ENCODE peak calls at places on chromosomes 11 and 22, in four cellular contexts. One of them, this sample, is unnamed.

GRCh38 chr11:9868641-9869040 is 204.8 kb downstream of the SWAP70 start:
- DNase-seq in IMR-90: no peak
- DNase-seq in kidney epithelial cell: no peak
- DNase-seq in A549: no peak
- DNase-seq in this sample: no peak

GRCh38 chr11:73916435-73916834 is 34.4 kb upstream of the DNAJB13 start:
- DNase-seq in A549: no peak
- DNase-seq in IMR-90: peak; percentile 53
- DNase-seq in kidney epithelial cell: no peak
- DNase-seq in this sample: no peak

GRCh38 chr22:29115682-29116313 is 43.0 kb downstream of the KREMEN1 start:
- DNase-seq in kidney epithelial cell: no peak
- DNase-seq in IMR-90: peak; percentile 52
- DNase-seq in A549: no peak
- DNase-seq in this sample: no peak

GRCh38 chr22:41782316-41782715 is 18.2 kb upstream of the CCDC134 start:
- DNase-seq in IMR-90: no peak
- DNase-seq in A549: no peak
- DNase-seq in kidney epithelial cell: no peak
- DNase-seq in this sample: no peak

GRCh38 chr11:122215244-122215992 is 99.4 kb upstream of the BLID start:
- DNase-seq in kidney epithelial cell: no peak
- DNase-seq in IMR-90: peak; percentile 99
- DNase-seq in A549: peak; percentile 47
- DNase-seq in this sample: peak; percentile 75

GRCh38 chr11:62001450-62002178 is 34.2 kb upstream of the FTH1 start:
- DNase-seq in kidney epithelial cell: no peak
- DNase-seq in A549: peak; percentile 61
- DNase-seq in IMR-90: no peak
- DNase-seq in this sample: peak; percentile 54

GRCh38 chr22:19383292-19383691 is 48.2 kb downstream of the HIRA start:
- DNase-seq in A549: no peak
- DNase-seq in kidney epithelial cell: no peak
- DNase-seq in IMR-90: no peak
- DNase-seq in this sample: no peak

GRCh38 chr11:852762-853161 is 10.1 kb downstream of the TSPAN4 start:
- DNase-seq in kidney epithelial cell: no peak
- DNase-seq in A549: no peak
- DNase-seq in IMR-90: no peak
- DNase-seq in this sample: no peak

GRCh38 chr22:37762389-37762836 is 45.3 kb upstream of the GCAT start:
- DNase-seq in A549: no peak
- DNase-seq in IMR-90: no peak
- DNase-seq in kidney epithelial cell: no peak
- DNase-seq in this sample: no peak

GRCh38 chr11:88103337-88104206 is 71.7 kb downstream of the RAB38 start:
- DNase-seq in IMR-90: peak; percentile 58
- DNase-seq in kidney epithelial cell: no peak
- DNase-seq in A549: peak; percentile 95
- DNase-seq in this sample: no peak

GRCh38 chr11:109851780-109852390 is 241.3 kb upstream of the ZC3H12C start:
- DNase-seq in A549: peak; percentile 18
- DNase-seq in kidney epithelial cell: no peak
- DNase-seq in IMR-90: peak; percentile 31
- DNase-seq in this sample: no peak

GRCh38 chr11:105046898-105047579 is 1.9 kb upstream of the CARD16 start:
- DNase-seq in A549: peak; percentile 90
- DNase-seq in kidney epithelial cell: peak; percentile 88
- DNase-seq in IMR-90: peak; percentile 100
- DNase-seq in this sample: peak; percentile 42

GRCh38 chr22:27107824-27108223 is 450.4 kb downstream of the MIAT start:
- DNase-seq in A549: peak; percentile 91
- DNase-seq in kidney epithelial cell: peak; percentile 99
- DNase-seq in IMR-90: peak; percentile 94
- DNase-seq in this sample: peak; percentile 77

GRCh38 chr11:118277312-118277711 is 13.2 kb upstream of the MPZL2 start:
- DNase-seq in IMR-90: peak; percentile 36
- DNase-seq in kidney epithelial cell: peak; percentile 63
- DNase-seq in A549: no peak
- DNase-seq in this sample: no peak

GRCh38 chr11:126419801-126420729 is 64.6 kb downstream of the ST3GAL4 start:
- DNase-seq in IMR-90: peak; percentile 84
- DNase-seq in A549: no peak
- DNase-seq in kidney epithelial cell: no peak
- DNase-seq in this sample: no peak

GRCh38 chr11:131246589-131247164 is 123.7 kb upstream of the NTM start:
- DNase-seq in kidney epithelial cell: no peak
- DNase-seq in IMR-90: no peak
- DNase-seq in A549: peak; percentile 26
- DNase-seq in this sample: no peak

GRCh38 chr22:44441401-44442185 is 56.4 kb downstream of the RTL6 start:
- DNase-seq in A549: no peak
- DNase-seq in IMR-90: no peak
- DNase-seq in kidney epithelial cell: no peak
- DNase-seq in this sample: no peak

GRCh38 chr11:29343465-29344333 is 673.1 kb downstream of the KCNA4 start:
- DNase-seq in IMR-90: peak; percentile 34
- DNase-seq in A549: peak; percentile 72
- DNase-seq in kidney epithelial cell: no peak
- DNase-seq in this sample: no peak

GRCh38 chr11:17810736-17811135 is 76.2 kb downstream of the KCNC1 start:
- DNase-seq in kidney epithelial cell: no peak
- DNase-seq in A549: no peak
- DNase-seq in IMR-90: peak; percentile 52
- DNase-seq in this sample: no peak

GRCh38 chr22:49460662-49461371 is 366.9 kb downstream of the BRD1 start:
- DNase-seq in A549: no peak
- DNase-seq in kidney epithelial cell: no peak
- DNase-seq in IMR-90: no peak
- DNase-seq in this sample: no peak

GRCh38 chr11:63613517-63614135 is 607 bp downstream of the PLAAT3 start:
- DNase-seq in kidney epithelial cell: no peak
- DNase-seq in IMR-90: no peak
- DNase-seq in A549: peak; percentile 42
- DNase-seq in this sample: peak; percentile 68

GRCh38 chr11:116517584-116517983 is 255.2 kb downstream of the BUD13 start:
- DNase-seq in IMR-90: no peak
- DNase-seq in A549: no peak
- DNase-seq in kidney epithelial cell: no peak
- DNase-seq in this sample: no peak

DNA sequence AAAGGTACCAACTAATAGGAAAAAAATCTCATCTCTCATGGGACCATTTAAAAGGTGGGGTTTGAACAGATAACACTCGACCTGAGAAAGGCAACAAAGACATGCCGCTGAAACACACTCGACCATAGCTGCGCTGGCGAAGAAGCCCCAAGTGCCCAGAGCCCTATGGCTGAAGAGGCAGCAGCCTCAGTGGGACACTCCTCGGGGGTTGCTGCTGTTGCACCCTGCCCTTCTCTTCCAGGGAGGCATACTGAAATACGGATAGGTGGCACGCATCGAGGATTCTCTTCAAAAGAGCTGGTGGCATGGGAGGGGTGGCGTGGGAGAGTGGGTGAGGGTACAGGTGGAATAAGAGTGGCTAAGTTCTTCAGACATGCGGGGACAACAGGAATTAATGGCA is 18.5 kb upstream of the PHLDA2 start:
- DNase-seq in A549: no peak
- DNase-seq in kidney epithelial cell: no peak
- DNase-seq in IMR-90: no peak
- DNase-seq in this sample: no peak
- TF ChIP-seq CTCF in A549: no peak
- TF ChIP-seq CTCF in kidney epithelial cell: no peak
- TF ChIP-seq CTCF in IMR-90: no peak
- TF ChIP-seq CTCF in this sample: no peak

GRCh38 chr11:6604081-6604626 is 580 bp downstream of the ILK start:
- DNase-seq in A549: peak; percentile 37
- DNase-seq in IMR-90: peak; percentile 70
- DNase-seq in kidney epithelial cell: no peak
- DNase-seq in this sample: peak; percentile 58
- TF ChIP-seq CTCF in A549: no peak
- TF ChIP-seq CTCF in IMR-90: peak; percentile 29
- TF ChIP-seq CTCF in kidney epithelial cell: peak; percentile 13
- TF ChIP-seq CTCF in this sample: no peak

GRCh38 chr11:14974723-14975587 is 2.8 kb upstream of the CALCA start:
- DNase-seq in A549: peak; percentile 64
- DNase-seq in kidney epithelial cell: no peak
- DNase-seq in IMR-90: peak; percentile 20
- DNase-seq in this sample: no peak
- TF ChIP-seq CTCF in A549: peak; percentile 59
- TF ChIP-seq CTCF in kidney epithelial cell: peak; percentile 88
- TF ChIP-seq CTCF in IMR-90: peak; percentile 42
- TF ChIP-seq CTCF in this sample: no peak

GRCh38 chr11:128471138-128471661 is 116.2 kb downstream of the ETS1 start:
- DNase-seq in kidney epithelial cell: no peak
- DNase-seq in IMR-90: no peak
- DNase-seq in A549: no peak
- DNase-seq in this sample: peak; percentile 50

GRCh38 chr11:128474036-128474874 is 113.1 kb downstream of the ETS1 start:
- DNase-seq in A549: no peak
- DNase-seq in kidney epithelial cell: no peak
- DNase-seq in IMR-90: no peak
- DNase-seq in this sample: no peak

GRCh38 chr11:128472128-128473110 is 114.9 kb downstream of the ETS1 start:
- DNase-seq in IMR-90: peak; percentile 79
- DNase-seq in kidney epithelial cell: no peak
- DNase-seq in A549: no peak
- DNase-seq in this sample: no peak

GRCh38 chr11:128476031-128476430 is 111.3 kb downstream of the ETS1 start:
- DNase-seq in IMR-90: no peak
- DNase-seq in kidney epithelial cell: no peak
- DNase-seq in A549: no peak
- DNase-seq in this sample: no peak

GRCh38 chr11:128473631-128474030 is 113.7 kb downstream of the ETS1 start:
- DNase-seq in A549: no peak
- DNase-seq in IMR-90: no peak
- DNase-seq in kidney epithelial cell: no peak
- DNase-seq in this sample: no peak
- TF ChIP-seq CTCF in A549: no peak
- TF ChIP-seq CTCF in IMR-90: no peak
- TF ChIP-seq CTCF in kidney epithelial cell: no peak
- TF ChIP-seq CTCF in this sample: no peak

GRCh38 chr11:129770993-129771392 is 44.7 kb upstream of the TMEM45B start:
- DNase-seq in IMR-90: no peak
- DNase-seq in kidney epithelial cell: no peak
- DNase-seq in A549: no peak
- DNase-seq in this sample: no peak

GRCh38 chr11:129767827-129768226 is 47.8 kb upstream of the TMEM45B start:
- DNase-seq in IMR-90: no peak
- DNase-seq in A549: no peak
- DNase-seq in kidney epithelial cell: no peak
- DNase-seq in this sample: no peak

GRCh38 chr11:129769059-129769458 is 46.6 kb upstream of the TMEM45B start:
- DNase-seq in IMR-90: no peak
- DNase-seq in kidney epithelial cell: no peak
- DNase-seq in A549: no peak
- DNase-seq in this sample: no peak

GRCh38 chr11:129768356-129768755 is 47.3 kb upstream of the TMEM45B start:
- DNase-seq in A549: no peak
- DNase-seq in kidney epithelial cell: no peak
- DNase-seq in IMR-90: no peak
- DNase-seq in this sample: no peak

DNA sequence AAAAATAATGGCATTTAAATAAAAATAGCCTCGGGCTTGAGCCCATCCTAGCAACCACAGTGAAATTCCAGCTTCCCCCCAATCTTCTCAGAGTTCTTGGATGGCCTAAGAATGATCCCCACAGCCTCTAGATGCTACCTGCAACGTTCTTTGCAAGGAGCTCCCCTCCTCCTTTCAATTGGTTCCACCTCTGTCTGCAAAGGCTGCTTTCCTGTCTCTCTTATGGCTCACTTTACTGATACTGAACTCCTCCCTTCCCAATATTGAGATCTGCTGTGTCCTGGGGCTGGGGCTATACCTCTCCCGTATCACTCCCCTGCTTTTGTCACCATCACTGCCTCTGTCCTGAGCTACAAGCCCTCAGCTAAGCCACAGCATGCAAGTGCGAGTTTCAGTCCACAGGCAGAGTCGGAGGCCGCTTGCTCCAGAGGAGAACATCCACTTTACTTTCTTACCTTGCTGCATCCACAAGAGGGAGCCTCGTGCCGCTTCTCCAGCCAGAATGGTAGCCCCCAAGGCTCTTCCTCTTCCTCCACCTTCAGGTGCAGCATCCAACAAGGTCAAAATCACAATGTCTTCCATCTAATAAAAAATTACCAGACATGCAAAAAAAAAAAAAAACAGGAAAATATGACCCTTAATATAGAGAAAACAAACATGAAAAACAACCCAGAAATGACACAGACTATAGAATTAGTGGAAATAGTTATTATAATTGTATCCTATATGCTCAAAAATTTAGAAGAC is 48.6 kb upstream of the TMEM45B start:
- DNase-seq in A549: peak; percentile 41
- DNase-seq in IMR-90: peak; percentile 23
- DNase-seq in kidney epithelial cell: no peak
- DNase-seq in this sample: no peak
- TF ChIP-seq CTCF in A549: peak; percentile 44
- TF ChIP-seq CTCF in IMR-90: peak; percentile 49
- TF ChIP-seq CTCF in kidney epithelial cell: peak; percentile 70
- TF ChIP-seq CTCF in this sample: no peak

GRCh38 chr22:36334081-36334831 is 53.5 kb downstream of the MYH9 start:
- DNase-seq in A549: peak; percentile 54
- DNase-seq in IMR-90: no peak
- DNase-seq in kidney epithelial cell: no peak
- DNase-seq in this sample: no peak
- TF ChIP-seq CTCF in A549: no peak
- TF ChIP-seq CTCF in IMR-90: no peak
- TF ChIP-seq CTCF in kidney epithelial cell: peak; percentile 42
- TF ChIP-seq CTCF in this sample: no peak

GRCh38 chr11:55719608-55720160 is 53.6 kb upstream of the OR5D13 start:
- DNase-seq in A549: peak; percentile 1
- DNase-seq in IMR-90: no peak
- DNase-seq in kidney epithelial cell: no peak
- DNase-seq in this sample: no peak

GRCh38 chr11:55714982-55715888 is 53.2 kb downstream of the OR4C6 start:
- DNase-seq in kidney epithelial cell: no peak
- DNase-seq in IMR-90: no peak
- DNase-seq in A549: peak; percentile 19
- DNase-seq in this sample: no peak
- TF ChIP-seq CTCF in kidney epithelial cell: no peak
- TF ChIP-seq CTCF in IMR-90: no peak
- TF ChIP-seq CTCF in A549: no peak
- TF ChIP-seq CTCF in this sample: no peak

GRCh38 chr11:35717043-35717442 is 54.5 kb downstream of the TRIM44 start:
- DNase-seq in kidney epithelial cell: no peak
- DNase-seq in IMR-90: no peak
- DNase-seq in A549: no peak
- DNase-seq in this sample: no peak
- TF ChIP-seq CTCF in kidney epithelial cell: no peak
- TF ChIP-seq CTCF in IMR-90: no peak
- TF ChIP-seq CTCF in A549: no peak
- TF ChIP-seq CTCF in this sample: no peak

This sample was measured in ovary.